ENCODE peak calls at places on chromosome 2, in six cellular contexts. O, V, H, J, P and L are unnamed samples.

GRCh38 chr2:232315049-232315922 is 63.3 kb upstream of the ALPP start:
- DNase-seq in O (no peak), H (peak; percentile 96), J (peak; percentile 78), P (peak; percentile 82), V (peak; percentile 76), L (peak; percentile 93)

GRCh38 chr2:239692348-239692747 is 291.5 kb upstream of the HDAC4 start:
- DNase-seq in O (peak; percentile 12), H (no peak), J (no peak), P (no peak), V (no peak), L (no peak)

GRCh38 chr2:169877406-169877805 is 50.2 kb downstream of the UBR3 start:
- DNase-seq in H (no peak), J (peak; percentile 54), V (no peak), P (peak; percentile 7), O (no peak), L (peak; percentile 18)

GRCh38 chr2:102592601-102593000 is 26.8 kb upstream of the SLC9A2 start:
- DNase-seq in O (peak; percentile 86), H (no peak), V (no peak), P (no peak), J (peak; percentile 23), L (peak; percentile 42)

GRCh38 chr2:240397924-240398611 is 37.4 kb upstream of the GPC1 start:
- DNase-seq in P (no peak), J (peak; percentile 47), O (peak; percentile 10), H (no peak), V (no peak), L (no peak)

GRCh38 chr2:57182941-57183340 is 863.7 kb upstream of the VRK2 start:
- DNase-seq in O (no peak), V (no peak), H (no peak), P (no peak), J (no peak), L (no peak)

GRCh38 chr2:136107238-136108033 is 10.5 kb downstream of the CXCR4 start:
- DNase-seq in J (no peak), H (no peak), P (no peak), O (no peak), V (no peak), L (no peak)

GRCh38 chr2:178512491-178512890 is 32.2 kb downstream of the PLEKHA3 start:
- DNase-seq in P (peak; percentile 38), O (no peak), J (peak; percentile 4), H (peak; percentile 54), V (peak; percentile 64), L (peak; percentile 46)

GRCh38 chr2:6139142-6139541 is 447.0 kb downstream of the SOX11 start:
- DNase-seq in J (no peak), V (no peak), H (no peak), O (no peak), P (no peak), L (peak; percentile 37)

GRCh38 chr2:209556354-209556961 is 132.6 kb downstream of the MAP2 start:
- DNase-seq in H (peak; percentile 40), P (peak; percentile 55), O (no peak), V (peak; percentile 39), J (peak; percentile 70), L (peak; percentile 62)

GRCh38 chr2:217451634-217452033 is 551.2 kb downstream of the TNS1 start:
- DNase-seq in H (peak; percentile 50), V (peak; percentile 89), J (peak; percentile 68), P (peak; percentile 17), O (no peak), L (peak; percentile 20)

GRCh38 chr2:232982926-232983668 is 30.0 kb downstream of the NGEF start:
- DNase-seq in H (no peak), V (no peak), P (no peak), J (no peak), O (peak; percentile 13), L (no peak)

DNA sequence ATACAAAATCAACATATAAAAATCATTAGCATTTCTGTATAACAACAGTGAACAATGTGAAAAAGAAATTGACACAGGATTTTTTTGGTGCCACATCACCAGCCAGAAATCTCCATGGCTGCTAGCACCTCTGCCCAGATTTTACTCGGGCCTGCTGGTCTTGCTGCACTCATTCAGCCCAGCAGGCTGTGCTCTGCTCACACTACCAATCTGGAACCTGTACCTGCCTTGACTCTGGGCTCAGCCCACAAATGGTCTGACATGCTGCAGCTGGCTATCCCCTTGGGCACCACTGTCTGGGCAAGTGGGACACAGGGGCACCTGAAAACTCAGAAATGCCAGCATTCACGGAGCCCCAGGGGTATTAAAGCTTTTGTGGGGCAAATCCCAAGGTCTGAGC is 392.5 kb upstream of the NRXN1 start:
- DNase-seq in O (no peak), J (no peak), H (no peak), P (no peak), V (no peak), L (peak; percentile 4)
- TF ChIP-seq CTCF in O (no peak), J (no peak), H (no peak), P (no peak), V (no peak), L (no peak)

GRCh38 chr2:182895798-182896197 is 29.4 kb upstream of the FRZB start:
- DNase-seq in P (no peak), J (no peak), H (no peak), O (no peak), V (no peak), L (no peak)
- TF ChIP-seq CTCF in P (no peak), J (no peak), H (no peak), O (no peak), V (no peak), L (no peak)

DNA sequence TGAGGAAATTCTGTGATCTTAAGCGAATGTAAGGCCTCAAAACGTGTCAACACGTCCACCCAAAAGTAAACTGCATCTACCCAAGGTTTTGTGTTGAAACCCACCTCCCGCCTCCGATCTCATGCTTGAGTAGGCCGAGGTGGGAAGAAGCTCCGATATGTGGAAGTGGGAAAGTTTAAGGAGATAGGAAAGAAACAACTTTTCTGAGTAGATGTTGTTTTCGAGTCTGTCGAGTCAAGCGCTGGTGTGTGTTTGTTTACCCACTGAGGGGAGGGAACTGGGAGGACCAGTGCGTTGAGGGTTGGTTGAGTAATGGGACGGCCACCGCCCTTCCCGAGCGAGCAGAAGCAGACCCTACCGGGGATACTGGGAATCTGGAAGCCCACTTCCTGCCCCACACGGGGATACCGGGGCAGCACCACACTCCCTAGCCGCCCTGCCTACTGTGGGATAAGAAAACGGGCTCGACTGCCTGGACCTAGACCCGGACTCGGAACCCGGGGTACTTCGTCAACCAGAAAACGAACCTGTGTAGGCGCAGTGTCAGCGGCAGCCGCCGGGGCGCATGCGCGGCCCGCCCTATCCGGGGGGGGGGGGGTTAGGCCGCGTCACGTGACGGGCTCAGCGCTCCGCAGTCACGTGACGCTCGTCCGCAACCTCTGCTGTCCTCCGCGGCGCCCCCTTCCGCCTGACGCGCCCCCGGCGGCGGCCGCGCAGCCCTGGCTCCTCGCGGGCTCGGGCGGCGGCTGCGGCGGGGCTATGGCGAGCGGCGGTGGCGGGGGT is at the start of gene RETREG2:
- DNase-seq in O (peak; percentile 92), J (peak; percentile 93), P (peak; percentile 98), V (peak; percentile 69), H (peak; percentile 87), L (peak; percentile 90)
- TF ChIP-seq CTCF in O (no peak), J (peak; percentile 5), P (no peak), V (no peak), H (peak; percentile 38), L (peak; percentile 32)

DNA sequence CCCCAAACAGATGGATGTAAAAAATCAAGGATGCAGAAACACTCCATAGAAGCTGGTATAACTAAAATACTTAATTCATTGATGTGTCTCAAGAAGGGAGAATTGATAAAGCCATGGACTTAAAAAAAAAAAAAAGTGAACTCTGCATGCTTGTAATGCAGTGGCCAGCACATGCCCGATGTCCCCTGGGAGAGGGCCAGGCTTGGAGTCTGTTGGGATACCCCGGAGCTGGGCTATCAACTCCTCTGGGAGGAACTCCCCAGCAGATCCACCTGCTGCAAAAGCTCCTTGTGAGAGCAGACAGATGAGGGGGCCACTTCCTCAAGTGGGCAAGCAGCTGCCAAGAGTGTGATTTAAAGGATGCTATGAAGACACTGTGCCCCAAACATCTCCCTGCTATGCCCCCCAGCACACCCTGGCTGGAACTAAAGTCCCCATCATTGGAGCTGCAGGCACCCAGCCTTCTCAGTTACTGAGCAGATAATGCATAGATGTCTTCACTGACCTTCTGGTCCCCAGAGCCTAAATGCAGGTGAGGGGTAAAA is 311.5 kb upstream of the ID2 start:
- DNase-seq in V (no peak), J (no peak), H (no peak), O (no peak), P (no peak), L (no peak)
- TF ChIP-seq CTCF in V (no peak), J (no peak), H (no peak), O (no peak), P (no peak), L (no peak)

GRCh38 chr2:101204400-101205095 is 48.1 kb upstream of the CNOT11 start:
- DNase-seq in J (peak; percentile 15), P (no peak), H (no peak), O (no peak), V (no peak), L (no peak)
- TF ChIP-seq CTCF in J (peak; percentile 10), P (no peak), H (peak; percentile 11), O (no peak), V (peak; percentile 25), L (no peak)

DNA sequence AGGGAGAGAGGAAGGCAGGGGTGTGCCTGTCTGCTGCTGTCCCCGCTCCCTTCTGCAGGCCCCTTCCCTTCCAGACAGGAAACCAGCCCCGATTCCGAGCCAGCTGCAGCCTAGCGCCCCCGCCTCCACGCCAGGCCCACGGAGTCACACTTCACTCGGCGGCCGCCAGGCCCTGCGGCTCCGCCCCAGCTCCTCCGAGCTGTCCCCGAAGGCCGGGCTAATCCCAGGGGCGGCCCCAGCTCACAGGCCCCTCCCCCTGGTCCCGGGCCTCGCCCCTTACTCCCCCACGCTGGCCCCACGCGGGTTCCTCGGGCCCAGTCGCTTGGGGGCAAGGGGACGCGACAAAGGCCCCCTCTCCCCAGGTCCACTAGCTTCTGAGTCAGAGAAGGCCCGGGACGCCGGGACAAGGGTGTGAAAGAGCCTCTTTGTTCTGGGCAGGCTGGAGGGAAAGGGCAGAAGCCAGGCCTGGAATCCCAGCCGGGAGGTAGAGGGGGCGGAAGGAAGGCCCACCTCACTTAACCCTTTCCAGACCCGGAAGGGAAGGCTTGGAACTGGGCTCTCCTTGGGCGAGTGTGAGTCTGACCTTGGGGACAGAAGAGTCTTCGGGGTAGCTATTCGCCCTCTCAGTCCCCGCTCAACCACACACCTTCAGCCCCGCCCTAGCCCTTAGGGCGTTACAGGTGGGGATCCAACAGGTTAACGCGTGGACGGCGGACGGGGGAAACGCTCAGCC is 1.2 kb downstream of the RTKN start:
- DNase-seq in J (peak; percentile 85), P (peak; percentile 96), O (peak; percentile 90), V (peak; percentile 64), H (peak; percentile 81), L (peak; percentile 82)
- TF ChIP-seq CTCF in J (peak; percentile 1), P (no peak), O (no peak), V (no peak), H (peak; percentile 29), L (no peak)